ENCODE peak calls at places on chromosome 3, in four cellular contexts. L is fibroblast of lung, X is testis, Q is spleen. B is an unnamed sample.
A peak's percentile ranks its signal among the peaks of the same experiment; 100 is the strongest.

GRCh38 chr3:141644931-141645330 is 93.2 kb upstream of the RNF7 start:
- DNase-seq in L (peak; percentile 62), X (peak; percentile 87), Q (peak; percentile 94), B (peak; percentile 88)

GRCh38 chr3:187021748-187022402 is 91.5 kb downstream of the ST6GAL1 start:
- DNase-seq in Q (no peak), X (no peak), L (no peak), B (no peak)

GRCh38 chr3:74351213-74351612 is 263.2 kb downstream of the CNTN3 start:
- DNase-seq in L (no peak), X (no peak), Q (no peak), B (no peak)

GRCh38 chr3:53194218-53195065 is 33.4 kb downstream of the PRKCD start:
- DNase-seq in X (peak; percentile 32), L (peak; percentile 50), Q (peak; percentile 75), B (no peak)

GRCh38 chr3:56862352-56863062 is 60.8 kb upstream of the ARHGEF3 start:
- DNase-seq in L (peak; percentile 74), X (peak; percentile 86), Q (no peak), B (no peak)

GRCh38 chr3:9701006-9701405 is 2.6 kb upstream of the CPNE9 start:
- DNase-seq in X (no peak), Q (peak; percentile 23), L (no peak), B (no peak)

GRCh38 chr3:132659370-132660055 is at the start of gene ACAD11:
- DNase-seq in L (peak; percentile 73), Q (peak; percentile 89), X (peak; percentile 85), B (peak; percentile 88)

GRCh38 chr3:94794563-94794962 is 731.7 kb downstream of the NSUN3 start:
- DNase-seq in X (no peak), L (no peak), Q (no peak), B (no peak)

GRCh38 chr3:122064318-122064717 is 9.2 kb downstream of the CD86 start:
- DNase-seq in Q (no peak), X (no peak), L (no peak), B (no peak)

GRCh38 chr3:160540546-160540945 is 24.8 kb downstream of the KPNA4 start:
- DNase-seq in Q (no peak), L (peak; percentile 11), X (no peak), B (no peak)

GRCh38 chr3:16122661-16123060 is 51.8 kb upstream of the GALNT15 start:
- DNase-seq in Q (no peak), X (no peak), L (peak; percentile 55), B (no peak)

GRCh38 chr3:174620138-174620537 is 239.0 kb upstream of the NAALADL2 start:
- DNase-seq in L (peak; percentile 44), X (no peak), Q (no peak), B (no peak)

GRCh38 chr3:109072208-109072607 is 45.7 kb downstream of the MORC1 start:
- DNase-seq in X (no peak), Q (no peak), L (no peak), B (no peak)

DNA sequence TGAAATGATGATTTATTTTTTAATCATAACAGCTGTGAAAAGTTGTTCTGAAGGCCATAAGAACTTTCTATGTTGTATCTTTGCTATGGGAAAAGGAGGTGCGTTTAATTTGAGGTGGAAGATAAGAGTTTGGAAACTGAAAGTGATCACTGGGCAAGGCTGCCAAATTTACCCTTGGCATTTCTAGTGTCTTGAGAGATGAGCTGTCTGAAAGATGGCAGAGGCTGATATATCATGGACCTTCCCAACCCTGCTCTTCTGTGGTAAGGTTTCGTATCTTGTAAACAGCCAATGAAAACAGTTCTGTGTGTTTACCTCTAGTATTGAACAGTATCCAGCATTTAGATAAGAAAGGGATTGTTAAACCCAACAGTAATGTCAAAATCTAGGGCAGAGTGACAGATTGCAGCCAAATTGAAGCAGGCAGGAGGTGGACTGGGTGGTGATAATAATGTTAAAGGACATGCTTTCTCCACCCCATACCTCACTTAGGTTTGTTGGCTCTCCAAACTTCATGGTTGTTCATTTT is 15.8 kb upstream of the NFKBIZ start:
- DNase-seq in Q (no peak), X (no peak), L (no peak), B (no peak)
- H3K4me1 ChIP-seq in Q (peaks cover 39% of the 10 kb centered on the region), X (peaks cover 7% of the 10 kb centered on the region), L (peaks cover 4% of the 10 kb centered on the region), B (peaks cover 23% of the 10 kb centered on the region)

GRCh38 chr3:14113964-14114667 is 10.6 kb downstream of the CHCHD4 start:
- DNase-seq in X (no peak), L (no peak), Q (no peak), B (peak; percentile 79)
- TF ChIP-seq CTCF in X (no peak), L (peak; percentile 11), Q (no peak), B (peak; percentile 49)

DNA sequence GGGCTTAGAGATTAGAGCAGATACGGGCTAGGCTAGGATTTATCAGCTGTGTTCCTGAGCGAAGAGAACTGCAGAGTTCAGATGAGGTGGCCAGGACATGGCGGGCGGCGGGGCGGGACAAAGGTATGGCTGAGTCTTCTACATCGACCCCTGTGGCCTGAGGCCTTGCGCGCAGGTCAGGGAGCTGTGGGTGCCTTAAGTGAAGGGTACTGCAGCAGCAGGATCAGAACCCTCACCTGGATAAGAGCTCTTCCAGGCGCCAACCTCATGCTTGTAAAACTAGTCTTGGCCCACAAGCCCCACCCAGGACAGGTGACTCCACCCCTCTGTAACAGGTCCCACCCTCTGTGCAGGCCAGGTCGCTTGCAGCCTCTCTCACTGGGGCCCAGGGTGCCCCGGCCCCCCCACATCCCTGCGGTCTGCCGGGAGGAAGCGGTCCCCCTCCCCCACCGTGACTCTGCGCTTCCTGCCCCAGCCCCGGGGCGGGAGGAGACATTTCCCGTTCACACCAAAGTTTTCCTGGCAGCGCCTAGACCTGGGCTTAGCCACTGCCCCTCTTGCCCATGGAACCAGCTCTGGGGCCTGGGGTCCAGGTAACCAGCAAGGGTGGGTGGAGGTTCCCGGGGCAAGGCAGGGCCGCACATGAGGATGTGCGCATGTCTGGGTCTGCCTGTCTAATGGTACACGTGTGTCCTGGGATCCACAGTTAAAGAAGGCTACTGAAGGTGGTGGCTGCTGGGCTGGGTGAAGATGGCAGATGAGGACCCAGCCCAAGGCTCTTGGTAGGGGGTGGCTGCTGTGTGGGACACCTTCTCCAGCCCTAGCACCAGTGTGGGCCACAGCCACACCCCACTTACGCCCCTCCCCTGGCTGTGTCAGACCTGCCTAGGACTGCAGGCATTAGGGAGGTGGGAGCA is 8.3 kb downstream of the NBEAL2 start:
- DNase-seq in Q (peak; percentile 98), X (no peak), L (no peak), B (peak; percentile 86)
- H3K27me3 ChIP-seq in Q (no peaks in the 10 kb centered on the region), X (no peaks in the 10 kb centered on the region), L (no peaks in the 10 kb centered on the region), B (no peaks in the 10 kb centered on the region)

GRCh38 chr3:130014526-130014925 is 40.0 kb downstream of the TRH start:
- DNase-seq in X (no peak), Q (no peak), L (peak; percentile 14), B (no peak)

GRCh38 chr3:130010556-130010955 is 36.0 kb downstream of the TRH start:
- DNase-seq in Q (no peak), L (no peak), X (no peak), B (no peak)
- H3K4me1 ChIP-seq in Q (no peaks in the 10 kb centered on the region), L (no peaks in the 10 kb centered on the region), X (no peaks in the 10 kb centered on the region), B (no peaks in the 10 kb centered on the region)